ENCODE peak calls at places on chromosomes 3 and 15, in six cellular contexts. Z, B, X, E, O and M are unnamed samples.

GRCh38 chr3:27680517-27681246 is 41.4 kb downstream of the EOMES start:
- DNase-seq in Z (no peak), B (no peak), X (no peak), E (no peak), O (no peak), M (no peak)

GRCh38 chr3:54837964-54838363 is 89.9 kb downstream of the LRTM1 start:
- DNase-seq in Z (peak; percentile 41), B (no peak), X (no peak), E (no peak), O (no peak), M (no peak)

GRCh38 chr15:81939604-81940440 is 106.0 kb downstream of the MEX3B start:
- DNase-seq in Z (peak; percentile 81), B (no peak), X (no peak), E (peak; percentile 65), O (peak; percentile 51), M (no peak)

GRCh38 chr3:45682311-45682710 is 6.9 kb upstream of the SACM1L start:
- DNase-seq in Z (no peak), B (peak; percentile 34), X (no peak), E (no peak), O (no peak), M (no peak)

GRCh38 chr3:17645074-17645698 is 97.2 kb downstream of the TBC1D5 start:
- DNase-seq in Z (peak; percentile 76), B (no peak), X (no peak), E (peak; percentile 71), O (peak; percentile 17), M (no peak)

GRCh38 chr3:134029734-134030381 is at the start of gene SLCO2A1:
- DNase-seq in Z (peak; percentile 11), B (peak; percentile 74), X (peak; percentile 68), E (no peak), O (no peak), M (no peak)

GRCh38 chr15:48358229-48358641 is 27.0 kb downstream of the DUT start:
- DNase-seq in Z (peak; percentile 64), B (no peak), X (no peak), E (peak; percentile 24), O (no peak), M (no peak)

GRCh38 chr3:114022145-114022544 is 34.2 kb downstream of the CCDC191 start:
- DNase-seq in Z (no peak), B (no peak), X (no peak), E (no peak), O (no peak), M (no peak)

GRCh38 chr3:186142556-186142955 is 33.7 kb upstream of the ETV5 start:
- DNase-seq in Z (no peak), B (no peak), X (no peak), E (no peak), O (no peak), M (no peak)

GRCh38 chr3:140395134-140396075 is 282.5 kb upstream of the TRIM42 start:
- DNase-seq in Z (no peak), B (peak; percentile 85), X (no peak), E (no peak), O (no peak), M (no peak)

GRCh38 chr3:150349314-150350097 is 58.6 kb upstream of the TSC22D2 start:
- DNase-seq in Z (no peak), B (no peak), X (no peak), E (peak; percentile 40), O (no peak), M (no peak)

GRCh38 chr15:74415966-74416916 is 17.5 kb downstream of the SEMA7A start:
- DNase-seq in Z (no peak), B (no peak), X (no peak), E (no peak), O (no peak), M (no peak)
- TF ChIP-seq POLR2A in Z (no peak), B (no peak), X (no peak), E (no peak), O (no peak), M (no peak)

DNA sequence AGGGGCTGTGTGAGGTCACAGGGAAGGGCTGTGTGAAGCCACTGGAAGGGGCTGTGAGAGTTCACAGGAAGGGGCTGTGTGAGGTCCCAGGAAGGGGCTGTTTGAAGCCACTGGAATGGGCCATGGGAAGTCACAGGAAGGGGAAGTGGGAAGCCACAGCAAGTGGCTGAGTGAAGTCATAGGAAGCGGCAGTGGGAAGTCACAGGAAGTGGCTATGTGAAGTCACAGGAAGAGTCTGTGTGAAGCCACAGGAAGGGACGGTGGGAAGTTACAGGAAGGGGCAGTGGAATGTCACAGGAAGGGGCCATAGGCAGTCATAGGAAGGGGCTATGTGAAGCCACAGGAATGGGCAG is 37.4 kb downstream of the GASK1A start:
- DNase-seq in Z (no peak), B (no peak), X (no peak), E (no peak), O (no peak), M (no peak)
- H3K27ac ChIP-seq in Z (no peak overlapping the region), B (no peak overlapping the region), X (peak overlapping the region; percentile 19), E (no peak overlapping the region), O (no peak overlapping the region), M (no peak overlapping the region)

GRCh38 chr3:64395490-64395889 is 170.2 kb upstream of the PRICKLE2 start:
- DNase-seq in Z (no peak), B (peak; percentile 72), X (no peak), E (no peak), O (no peak), M (no peak)

GRCh38 chr3:64388886-64389285 is 163.6 kb upstream of the PRICKLE2 start:
- DNase-seq in Z (no peak), B (peak; percentile 82), X (no peak), E (no peak), O (no peak), M (no peak)

GRCh38 chr3:64393193-64393592 is 167.9 kb upstream of the PRICKLE2 start:
- DNase-seq in Z (no peak), B (peak; percentile 87), X (no peak), E (no peak), O (no peak), M (no peak)

GRCh38 chr3:64387688-64388087 is 162.4 kb upstream of the PRICKLE2 start:
- DNase-seq in Z (no peak), B (peak; percentile 60), X (no peak), E (no peak), O (no peak), M (no peak)

GRCh38 chr3:64392001-64392400 is 166.7 kb upstream of the PRICKLE2 start:
- DNase-seq in Z (peak; percentile 31), B (no peak), X (no peak), E (no peak), O (no peak), M (no peak)
- TF ChIP-seq POLR2A in Z (no peak), B (no peak), X (no peak), E (no peak), O (no peak), M (no peak)

GRCh38 chr15:89813381-89814111 is 1.1 kb downstream of the ANPEP start:
- DNase-seq in Z (no peak), B (no peak), X (no peak), E (no peak), O (no peak), M (no peak)

GRCh38 chr15:89812847-89813320 is 1.8 kb downstream of the ANPEP start:
- DNase-seq in Z (no peak), B (no peak), X (no peak), E (no peak), O (no peak), M (no peak)

GRCh38 chr15:89815769-89816168 is 1.1 kb upstream of the ANPEP start:
- DNase-seq in Z (no peak), B (no peak), X (no peak), E (no peak), O (no peak), M (no peak)

GRCh38 chr15:89812126-89812846 is 2.4 kb downstream of the ANPEP start:
- DNase-seq in Z (no peak), B (no peak), X (peak; percentile 78), E (peak; percentile 31), O (no peak), M (no peak)

GRCh38 chr15:89814112-89814742 is 425 bp downstream of the ANPEP start:
- DNase-seq in Z (no peak), B (no peak), X (no peak), E (no peak), O (no peak), M (no peak)
- H3K27ac ChIP-seq in Z (peak overlapping the region; percentile 6), B (peak overlapping the region; percentile 51), X (peak overlapping the region; percentile 90), E (peak overlapping the region; percentile 89), O (peak overlapping the region; percentile 47), M (peak overlapping the region; percentile 72)

GRCh38 chr15:74433592-74434259 is at the start of gene SEMA7A:
- DNase-seq in Z (peak; percentile 71), B (peak; percentile 96), X (peak; percentile 54), E (peak; percentile 32), O (peak; percentile 98), M (no peak)

GRCh38 chr15:74431116-74431515 is 2.6 kb downstream of the SEMA7A start:
- DNase-seq in Z (no peak), B (no peak), X (no peak), E (no peak), O (no peak), M (no peak)

GRCh38 chr15:74432968-74433591 is 678 bp downstream of the SEMA7A start:
- DNase-seq in Z (no peak), B (no peak), X (no peak), E (no peak), O (peak; percentile 44), M (no peak)

GRCh38 chr15:74431645-74432044 is 2.1 kb downstream of the SEMA7A start:
- DNase-seq in Z (no peak), B (no peak), X (no peak), E (no peak), O (no peak), M (no peak)

GRCh38 chr15:74432271-74432967 is 1.3 kb downstream of the SEMA7A start:
- DNase-seq in Z (no peak), B (no peak), X (no peak), E (no peak), O (no peak), M (no peak)
- TF ChIP-seq POLR2A in Z (no peak), B (no peak), X (no peak), E (no peak), O (no peak), M (no peak)

GRCh38 chr3:38457111-38458003 is 3.7 kb downstream of the ACVR2B start:
- DNase-seq in Z (peak; percentile 6), B (no peak), X (peak; percentile 36), E (peak; percentile 7), O (peak; percentile 58), M (no peak)
- H3K27ac ChIP-seq in Z (no peak overlapping the region), B (no peak overlapping the region), X (peak overlapping the region; percentile 70), E (no peak overlapping the region), O (no peak overlapping the region), M (no peak overlapping the region)

DNA sequence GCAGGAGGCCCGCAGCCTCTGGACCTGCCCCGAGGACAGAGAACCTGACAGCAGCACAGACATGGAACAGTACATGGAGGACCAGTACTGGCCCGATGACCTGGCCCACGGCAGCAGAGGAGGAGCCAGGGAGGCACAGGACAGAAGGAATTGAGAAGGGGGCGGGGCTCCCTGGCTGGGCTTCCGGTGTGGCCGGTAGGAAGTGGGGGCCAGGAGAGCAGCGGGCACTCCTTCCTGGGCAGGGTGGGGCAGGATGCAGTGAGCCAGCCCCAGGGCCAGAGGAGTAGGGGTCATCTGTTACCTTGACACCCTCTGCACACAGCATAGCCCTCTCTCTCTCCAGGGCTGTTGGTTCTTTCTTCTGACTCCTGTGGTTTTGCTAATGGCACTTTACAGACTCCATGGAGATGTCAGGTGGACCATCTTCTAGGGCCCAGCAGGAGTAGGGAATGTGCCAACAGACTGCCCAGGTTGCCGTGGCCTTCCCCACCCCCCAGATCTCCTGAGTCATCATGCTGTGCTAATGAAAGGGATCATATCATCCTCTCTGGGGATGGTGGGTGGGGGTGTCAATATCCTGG is 8.6 kb upstream of the ISG20 start:
- DNase-seq in Z (no peak), B (no peak), X (no peak), E (peak; percentile 53), O (no peak), M (no peak)
- TF ChIP-seq POLR2A in Z (no peak), B (no peak), X (no peak), E (no peak), O (no peak), M (no peak)